ENCODE peak calls at places on chromosomes 7 and 10, in eight cellular contexts. W is fibroblast of the aortic adventitia, P is GM23338, M is glutamatergic neuron, T is astrocyte of the spinal cord, Y is esophagus squamous epithelium, K is prostate gland, R is GM06990. G is an unnamed sample.

GRCh38 chr7:106522691-106523090 is 138.3 kb downstream of the CCDC71L start:
- DNase-seq in W (no peak), P (no peak), M (no peak), T (no peak), Y (no peak), K (no peak), R (no peak), G (no peak)

GRCh38 chr10:30058570-30059132 is 735 bp downstream of the JCAD start:
- DNase-seq in W (no peak), P (peak), M (peak), T (no peak), Y (no peak), K (no peak), R (no peak), G (no peak)

GRCh38 chr10:92552310-92552709 is 21.6 kb downstream of the IDE start:
- DNase-seq in W (no peak), P (no peak), M (no peak), T (no peak), Y (no peak), K (no peak), R (no peak), G (no peak)

GRCh38 chr10:78906734-78907385 is 161.9 kb upstream of the ZMIZ1 start:
- DNase-seq in W (no peak), P (no peak), M (no peak), T (no peak), Y (no peak), K (no peak), R (no peak), G (no peak)

GRCh38 chr10:121936295-121936694 is 8.5 kb upstream of the ATE1 start:
- DNase-seq in W (no peak), P (no peak), M (no peak), T (no peak), Y (no peak), K (no peak), R (no peak), G (no peak)

GRCh38 chr7:33692956-33693355 is 212.4 kb upstream of the BMPER start:
- DNase-seq in W (peak), P (no peak), M (no peak), T (peak), Y (no peak), K (no peak), R (no peak), G (peak)

GRCh38 chr7:27134392-27134791 is 3.8 kb upstream of the HOXA4 start:
- DNase-seq in W (peak), P (no peak), M (no peak), T (peak), Y (no peak), K (no peak), R (no peak), G (peak)

GRCh38 chr7:126370038-126370668 is 882.6 kb downstream of the GRM8 start:
- DNase-seq in W (no peak), P (no peak), M (no peak), T (no peak), Y (no peak), K (no peak), R (no peak), G (no peak)

GRCh38 chr7:375491-375821 is 85.5 kb downstream of the FOXL3 start:
- DNase-seq in W (no peak), P (no peak), M (no peak), T (no peak), Y (no peak), K (no peak), R (no peak), G (no peak)
- TF ChIP-seq CTCF in W (no peak), P (no peak), M (no peak), T (no peak), Y (no peak), K (no peak), R (no peak), G (no peak)

GRCh38 chr7:7438851-7439250 is 96.8 kb downstream of the COL28A1 start:
- DNase-seq in W (peak), P (no peak), M (no peak), T (peak), Y (no peak), K (no peak), R (no peak), G (peak)
- TF ChIP-seq CTCF in W (peak), P (no peak), M (no peak), T (no peak), Y (peak), K (no peak), R (no peak), G (no peak)

GRCh38 chr10:102421645-102422585 is 1.3 kb downstream of the FBXL15 start:
- DNase-seq in W (no peak), P (peak), M (no peak), T (no peak), Y (no peak), K (no peak), R (no peak), G (no peak)

GRCh38 chr10:102420443-102420809 is 210 bp upstream of the FBXL15 start:
- DNase-seq in W (no peak), P (peak), M (no peak), T (no peak), Y (no peak), K (peak), R (no peak), G (no peak)

GRCh38 chr10:102422586-102423129 is 2.0 kb downstream of the FBXL15 start:
- DNase-seq in W (peak), P (peak), M (peak), T (peak), Y (no peak), K (peak), R (peak), G (peak)

GRCh38 chr10:102419561-102420442 is 834 bp upstream of the FBXL15 start:
- DNase-seq in W (no peak), P (peak), M (peak), T (no peak), Y (no peak), K (peak), R (no peak), G (no peak)

DNA sequence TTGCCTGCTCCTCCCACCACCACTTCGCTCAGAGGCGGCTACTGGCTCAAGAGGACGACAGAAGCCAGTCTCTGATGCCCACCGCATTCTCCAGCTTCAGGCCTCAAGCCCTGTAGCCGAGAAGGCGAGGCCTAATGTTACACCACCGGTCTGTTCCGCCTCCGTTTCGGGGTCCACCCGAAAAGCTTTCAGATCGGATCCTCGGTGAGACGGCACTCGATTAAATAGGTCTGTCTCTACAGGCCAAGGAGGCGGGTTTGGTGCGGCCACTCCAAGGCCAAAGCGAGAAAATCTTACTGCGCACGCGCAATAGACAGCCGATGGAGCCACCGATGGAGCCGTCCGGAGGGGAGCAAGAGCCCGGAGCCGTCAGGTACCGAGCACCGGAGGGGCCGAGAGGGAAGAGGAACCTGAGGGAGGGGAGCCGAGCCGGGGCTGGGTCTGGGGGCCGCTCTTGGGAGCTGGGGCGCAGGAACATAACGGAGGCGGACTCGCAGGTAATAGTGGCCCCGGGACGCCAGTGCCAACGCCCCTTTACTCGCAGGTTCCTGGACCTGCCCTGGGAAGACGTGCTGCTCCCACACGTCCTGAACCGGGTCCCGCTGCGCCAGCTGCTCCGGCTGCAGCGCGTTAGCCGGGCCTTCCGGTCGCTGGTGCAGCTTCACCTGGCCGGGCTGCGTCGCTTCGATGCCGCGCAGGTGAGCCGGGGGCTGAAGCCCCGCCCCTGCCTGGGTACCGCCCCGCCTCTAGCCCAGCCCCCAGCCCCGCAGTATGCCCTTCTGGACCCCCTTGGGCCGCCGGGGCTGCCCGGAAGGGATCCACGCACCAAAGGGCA is at the start of gene FBXL15:
- DNase-seq in W (peak), P (peak), M (peak), T (peak), Y (peak), K (peak), R (peak), G (peak)
- TF ChIP-seq CTCF in W (no peak), P (no peak), M (no peak), T (no peak), Y (no peak), K (peak), R (no peak), G (no peak)

GRCh38 chr10:37495415-37495814 is 362.0 kb downstream of the ZNF248 start:
- DNase-seq in W (no peak), P (no peak), M (no peak), T (no peak), Y (no peak), K (no peak), R (no peak), G (no peak)
- TF ChIP-seq CTCF in W (no peak), P (no peak), M (peak), T (no peak), Y (no peak), K (no peak), R (no peak), G (no peak)